ENCODE peak calls at places on chromosome 1, in eight cellular contexts. K, V, Y, E, Z, J, B and R are unnamed samples.

GRCh38 chr1:94926915-94927404 is at the start of gene CNN3:
- DNase-seq in Z (peak), V (no peak), J (peak), K (peak), B (peak), E (peak), Y (peak), R (peak)

GRCh38 chr1:3696689-3697088 is 44.4 kb downstream of the TP73 start:
- DNase-seq in Z (no peak), J (no peak), Y (no peak), B (no peak), K (no peak), E (no peak), V (no peak), R (no peak)

GRCh38 chr1:156709743-156710489 is 4.5 kb upstream of the CRABP2 start:
- DNase-seq in Y (no peak), J (no peak), V (no peak), E (peak), Z (peak), K (no peak), B (peak), R (peak)

GRCh38 chr1:79323240-79324025 is 316.9 kb upstream of the ADGRL4 start:
- DNase-seq in E (no peak), Y (no peak), Z (no peak), B (peak), J (peak), V (no peak), K (no peak), R (no peak)

GRCh38 chr1:186878356-186878755 is 49.6 kb downstream of the PLA2G4A start:
- DNase-seq in K (no peak), J (no peak), Y (no peak), B (no peak), V (no peak), Z (no peak), E (no peak), R (no peak)

GRCh38 chr1:116674761-116675160 is 7.2 kb upstream of the IGSF3 start:
- DNase-seq in E (no peak), Z (no peak), V (no peak), B (no peak), K (no peak), Y (no peak), J (no peak), R (no peak)

GRCh38 chr1:1434131-1434811 is 1.2 kb upstream of the VWA1 start:
- DNase-seq in K (peak), Y (no peak), B (no peak), E (peak), J (no peak), V (peak), Z (peak), R (peak)

GRCh38 chr1:101081496-101082282 is 56.1 kb upstream of the DPH5 start:
- DNase-seq in K (no peak), E (no peak), J (no peak), V (no peak), Y (no peak), Z (no peak), B (no peak), R (no peak)

GRCh38 chr1:155940993-155941844 is at the start of gene RXFP4:
- DNase-seq in Z (peak), K (no peak), V (peak), E (peak), Y (no peak), J (no peak), B (peak), R (no peak)

GRCh38 chr1:100354971-100355394 is 2.7 kb downstream of the CDC14A start:
- DNase-seq in E (peak), Y (no peak), K (peak), B (peak), Z (peak), J (peak), V (no peak), R (no peak)

GRCh38 chr1:25895365-25895990 is 10.7 kb downstream of the STMN1 start:
- DNase-seq in Y (peak), B (peak), J (peak), V (peak), E (peak), K (peak), Z (peak), R (peak)
- TF ChIP-seq POLR2AphosphoS5 in Y (no peak), B (no peak), J (no peak), V (peak), E (no peak), K (no peak), Z (no peak), R (no peak)

GRCh38 chr1:154729031-154729442 is 121.1 kb upstream of the ADAR start:
- DNase-seq in K (no peak), V (no peak), B (peak), Y (no peak), Z (no peak), J (no peak), E (no peak), R (no peak)
- TF ChIP-seq CTCF in K (no peak), V (no peak), B (no peak), Y (no peak), Z (no peak), J (no peak), E (no peak), R (no peak)

GRCh38 chr1:157771666-157772425 is 5.1 kb downstream of the FCRL2 start:
- DNase-seq in K (no peak), Z (no peak), V (no peak), B (no peak), E (no peak), Y (no peak), J (no peak), R (no peak)

GRCh38 chr1:157776971-157777386 is at the start of gene FCRL2:
- DNase-seq in E (no peak), Z (no peak), V (peak), B (no peak), J (no peak), K (no peak), Y (no peak), R (no peak)

GRCh38 chr1:157773723-157774350 is 3.1 kb downstream of the FCRL2 start:
- DNase-seq in Z (peak), E (no peak), J (no peak), K (peak), B (no peak), Y (peak), V (peak), R (no peak)

GRCh38 chr1:157774412-157774811 is 2.5 kb downstream of the FCRL2 start:
- DNase-seq in B (no peak), J (no peak), E (no peak), Y (no peak), Z (no peak), V (no peak), K (no peak), R (no peak)

GRCh38 chr1:157775101-157775870 is 1.6 kb downstream of the FCRL2 start:
- DNase-seq in K (no peak), V (no peak), J (no peak), Y (no peak), E (no peak), B (no peak), Z (no peak), R (no peak)
- H3K4me3 ChIP-seq in K (no peak), V (no peak), J (no peak), Y (no peak), E (no peak), B (no peak), Z (no peak), R (no peak)

GRCh38 chr1:232301246-232301645 is 328.7 kb downstream of the SIPA1L2 start:
- DNase-seq in K (no peak), Y (no peak), J (no peak), B (no peak), V (no peak), E (no peak), Z (no peak), R (no peak)
- TF ChIP-seq POLR2AphosphoS5 in K (no peak), Y (no peak), J (no peak), B (no peak), V (no peak), E (no peak), Z (no peak), R (no peak)

GRCh38 chr1:84726593-84727275 is 36.5 kb upstream of the SSX2IP start:
- DNase-seq in Z (no peak), J (no peak), V (no peak), K (no peak), B (peak), E (no peak), Y (no peak), R (no peak)

GRCh38 chr1:84722794-84723193 is 32.5 kb upstream of the SSX2IP start:
- DNase-seq in Z (no peak), K (no peak), V (no peak), E (no peak), B (no peak), J (no peak), Y (no peak), R (no peak)

GRCh38 chr1:84721152-84721551 is 30.9 kb upstream of the SSX2IP start:
- DNase-seq in E (no peak), V (no peak), Y (no peak), Z (no peak), B (no peak), K (no peak), J (no peak), R (no peak)

GRCh38 chr1:84720275-84720780 is 30.1 kb upstream of the SSX2IP start:
- DNase-seq in B (no peak), E (no peak), J (no peak), V (no peak), Y (no peak), K (no peak), Z (no peak), R (no peak)

DNA sequence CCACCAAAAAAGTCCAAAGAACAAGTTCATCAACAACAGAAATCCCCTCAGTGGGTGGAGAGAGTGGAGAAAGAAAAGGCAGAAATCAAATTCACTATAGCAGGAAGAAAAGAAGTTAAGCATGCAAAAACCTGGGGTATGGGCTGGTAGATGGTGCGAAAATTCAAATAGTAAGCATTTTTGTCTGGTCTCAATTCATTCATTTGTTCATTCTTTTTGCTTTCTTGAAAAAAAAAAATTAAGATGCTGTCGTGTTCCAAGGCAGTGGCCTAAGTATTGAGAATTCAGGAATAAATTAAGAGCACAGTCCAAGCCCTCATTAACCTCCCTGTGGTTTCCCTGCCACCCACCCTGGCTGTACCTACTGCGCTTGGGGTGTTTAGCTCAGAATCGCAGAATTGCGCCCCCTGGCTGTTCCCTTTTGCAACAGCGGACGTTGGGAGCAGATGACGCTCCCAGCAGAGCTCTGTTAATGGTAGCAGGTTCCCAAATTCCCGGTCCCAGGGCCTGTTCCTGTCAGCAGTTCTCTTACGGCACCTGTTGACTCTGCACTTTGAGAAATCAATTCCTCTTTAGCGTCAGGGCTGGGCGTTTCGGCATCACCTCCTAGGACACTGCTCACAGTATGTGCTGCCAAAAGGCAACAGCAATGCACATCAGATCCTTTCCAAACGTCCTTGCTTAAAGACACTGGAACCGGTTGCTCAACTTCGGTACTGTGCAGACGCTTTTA is 34.0 kb upstream of the SSX2IP start:
- DNase-seq in E (no peak), J (peak), Y (peak), B (no peak), V (no peak), K (peak), Z (peak), R (no peak)
- TF ChIP-seq CTCF in E (peak), J (peak), Y (peak), B (peak), V (peak), K (peak), Z (peak), R (no peak)

DNA sequence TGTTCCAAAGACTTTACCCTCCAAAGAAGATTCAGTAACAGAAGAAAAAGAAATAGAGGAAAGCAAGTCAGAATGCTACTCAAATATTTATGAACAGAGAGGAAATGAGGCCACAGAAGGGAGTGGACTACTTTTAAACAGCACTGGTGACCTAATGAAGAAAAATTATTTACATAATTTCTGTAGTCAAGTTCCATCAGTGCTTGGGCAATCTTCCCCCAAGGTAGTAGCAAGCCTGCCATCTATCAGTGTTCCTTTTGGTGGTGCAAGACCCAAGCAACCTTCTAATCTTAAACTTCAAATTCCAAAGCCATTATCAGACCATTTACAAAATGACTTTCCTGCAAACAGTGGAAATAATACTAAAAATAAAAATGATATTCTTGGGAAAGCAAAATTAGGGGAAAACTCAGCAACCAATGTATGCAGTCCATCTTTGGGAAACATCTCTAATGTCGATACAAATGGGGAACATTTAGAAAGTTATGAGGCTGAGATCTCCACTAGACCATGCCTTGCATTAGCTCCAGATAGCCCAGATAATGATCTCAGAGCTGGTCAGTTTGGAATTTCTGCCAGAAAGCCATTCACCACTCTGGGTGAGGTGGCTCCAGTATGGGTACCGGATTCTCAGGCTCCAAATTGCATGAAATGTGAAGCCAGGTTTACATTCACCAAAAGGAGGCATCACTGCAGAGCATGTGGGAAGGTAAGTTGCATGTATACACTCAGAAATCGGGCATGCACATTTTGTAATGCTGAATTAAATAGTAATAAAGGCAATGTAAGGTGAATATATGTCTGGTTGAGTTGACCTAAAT is 97.2 kb downstream of the ZFYVE9 start:
- DNase-seq in E (no peak), Z (no peak), B (no peak), J (no peak), Y (no peak), K (no peak), V (peak), R (no peak)
- H3K4me3 ChIP-seq in E (no peak), Z (no peak), B (peak), J (no peak), Y (no peak), K (no peak), V (no peak), R (no peak)